ENCODE peak calls at places on chromosomes 2 and 18, in six cellular contexts. A, J, B, Y, N and M are unnamed samples.

GRCh38 chr2:140695163-140695562 is 1435.7 kb downstream of the LRP1B start:
- DNase-seq in N (no peak), J (peak; percentile 62), Y (no peak), B (peak; percentile 52), A (no peak), M (no peak)

GRCh38 chr2:134167015-134167414 is 86.9 kb upstream of the MGAT5 start:
- DNase-seq in Y (no peak), N (no peak), J (peak; percentile 70), A (no peak), B (no peak), M (no peak)

GRCh38 chr2:97957432-97958183 is 38.1 kb downstream of the TMEM131 start:
- DNase-seq in N (no peak), Y (no peak), B (no peak), J (peak; percentile 57), A (no peak), M (no peak)

GRCh38 chr18:8422391-8422790 is 186.8 kb upstream of the RAB12 start:
- DNase-seq in B (no peak), A (no peak), Y (no peak), J (no peak), N (no peak), M (no peak)

GRCh38 chr2:26988165-26988879 is 17.9 kb downstream of the MAPRE3 start:
- DNase-seq in Y (no peak), B (no peak), J (peak; percentile 86), A (no peak), N (no peak), M (no peak)

GRCh38 chr2:217489145-217489960 is 513.4 kb downstream of the TNS1 start:
- DNase-seq in J (no peak), Y (no peak), B (no peak), A (no peak), N (no peak), M (no peak)

GRCh38 chr2:429575-430254 is 141.8 kb upstream of the ALKAL2 start:
- DNase-seq in N (no peak), J (no peak), B (no peak), Y (no peak), A (no peak), M (no peak)

GRCh38 chr18:56068030-56068671 is 480.2 kb upstream of the TCF4 start:
- DNase-seq in B (no peak), N (no peak), J (peak; percentile 89), Y (no peak), A (no peak), M (no peak)

GRCh38 chr2:105757361-105757933 is 12.7 kb downstream of the NCK2 start:
- DNase-seq in A (no peak), N (no peak), B (no peak), J (no peak), Y (no peak), M (no peak)

GRCh38 chr18:48914581-48915251 is 36.0 kb downstream of the SMAD7 start:
- DNase-seq in A (no peak), N (no peak), B (no peak), Y (no peak), J (no peak), M (no peak)

GRCh38 chr2:64876137-64876647 is 113.0 kb upstream of the SLC1A4 start:
- DNase-seq in Y (no peak), A (no peak), N (no peak), B (peak; percentile 70), J (peak; percentile 71), M (peak; percentile 81)

GRCh38 chr2:199273043-199273647 is 184.6 kb downstream of the SATB2 start:
- DNase-seq in A (no peak), B (no peak), Y (no peak), J (peak; percentile 63), N (no peak), M (no peak)

GRCh38 chr18:3453540-3454364 is 3.8 kb downstream of the TGIF1 start:
- DNase-seq in A (no peak), B (peak; percentile 79), Y (no peak), N (no peak), J (peak; percentile 98), M (peak; percentile 50)

GRCh38 chr2:10369269-10370255 is 66.9 kb downstream of the HPCAL1 start:
- DNase-seq in B (no peak), A (no peak), J (no peak), N (peak; percentile 82), Y (peak; percentile 38), M (no peak)

GRCh38 chr2:50135841-50136240 is 896.1 kb downstream of the NRXN1 start:
- DNase-seq in B (no peak), A (no peak), N (no peak), Y (no peak), J (no peak), M (peak; percentile 61)

GRCh38 chr18:78561757-78562445 is 417.7 kb upstream of the SALL3 start:
- DNase-seq in Y (no peak), N (no peak), A (no peak), B (no peak), J (no peak), M (no peak)

GRCh38 chr18:77131652-77132368 is 773 bp downstream of the MBP start:
- DNase-seq in Y (peak; percentile 76), B (peak; percentile 64), J (no peak), A (no peak), N (no peak), M (peak; percentile 44)

GRCh38 chr2:5690718-5691658 is 1.2 kb upstream of the SOX11 start:
- DNase-seq in J (peak; percentile 66), A (no peak), N (no peak), B (no peak), Y (no peak), M (no peak)

GRCh38 chr2:224357098-224357901 is 44.6 kb downstream of the FAM124B start:
- DNase-seq in A (peak; percentile 40), B (peak; percentile 70), J (peak; percentile 60), Y (no peak), N (peak; percentile 41), M (peak; percentile 74)

GRCh38 chr2:767440-767839 is 90.2 kb upstream of the TMEM18 start:
- DNase-seq in B (no peak), J (no peak), N (no peak), Y (no peak), A (no peak), M (no peak)

GRCh38 chr2:69986691-69987090 is 25.3 kb upstream of the ASPRV1 start:
- DNase-seq in B (no peak), N (no peak), J (no peak), Y (no peak), A (no peak), M (no peak)

GRCh38 chr2:217993817-217994459 is 8.9 kb downstream of the TNS1 start:
- DNase-seq in N (peak; percentile 86), J (peak; percentile 45), B (peak; percentile 47), A (peak; percentile 36), Y (peak; percentile 84), M (peak; percentile 81)

GRCh38 chr2:190533968-190534309 is 583 bp downstream of the NEMP2 start:
- DNase-seq in N (peak; percentile 33), A (peak; percentile 36), Y (peak; percentile 25), J (no peak), B (no peak), M (no peak)

GRCh38 chr2:133293544-133294270 is 274.6 kb downstream of the NCKAP5 start:
- DNase-seq in Y (no peak), A (no peak), N (no peak), B (no peak), J (peak; percentile 82), M (no peak)

GRCh38 chr2:56448403-56448998 is 264.7 kb downstream of the CCDC85A start:
- DNase-seq in Y (no peak), B (no peak), J (no peak), A (no peak), N (no peak), M (no peak)

GRCh38 chr2:15116830-15117229 is 444.3 kb downstream of the NBAS start:
- DNase-seq in A (no peak), B (no peak), Y (no peak), J (no peak), N (no peak), M (no peak)

GRCh38 chr2:65232636-65233035 is 5.0 kb downstream of the ACTR2 start:
- DNase-seq in J (peak; percentile 77), N (no peak), Y (no peak), B (no peak), A (no peak), M (no peak)

GRCh38 chr2:43592443-43592842 is 3.4 kb downstream of the THADA start:
- DNase-seq in A (no peak), Y (no peak), J (no peak), N (no peak), B (peak; percentile 41), M (no peak)

GRCh38 chr18:41870817-41871216 is 84.2 kb upstream of the PIK3C3 start:
- DNase-seq in A (no peak), B (no peak), Y (no peak), N (no peak), J (peak; percentile 49), M (no peak)

GRCh38 chr2:23988371-23988770 is 21.5 kb upstream of the MFSD2B start:
- DNase-seq in N (no peak), B (peak; percentile 31), Y (no peak), J (peak; percentile 4), A (no peak), M (no peak)

GRCh38 chr2:24883946-24884345 is 36.1 kb downstream of the ADCY3 start:
- DNase-seq in A (no peak), N (no peak), B (no peak), J (peak; percentile 66), Y (no peak), M (no peak)

GRCh38 chr2:198309673-198310280 is 505.4 kb downstream of the PLCL1 start:
- DNase-seq in A (peak; percentile 44), Y (no peak), N (peak; percentile 10), J (peak; percentile 38), B (peak; percentile 74), M (peak; percentile 74)

GRCh38 chr18:74539289-74539688 is 5.0 kb downstream of the CNDP1 start:
- DNase-seq in N (no peak), A (no peak), B (no peak), Y (no peak), J (no peak), M (no peak)

GRCh38 chr2:239307921-239308620 is 92.7 kb downstream of the HDAC4 start:
- DNase-seq in A (no peak), B (no peak), J (no peak), Y (no peak), N (no peak), M (no peak)

GRCh38 chr2:85785027-85785822 is 31.4 kb downstream of the ATOH8 start:
- DNase-seq in J (peak; percentile 23), A (no peak), Y (peak; percentile 34), B (no peak), N (no peak), M (no peak)

GRCh38 chr2:222450021-222450420 is 25.7 kb downstream of the SGPP2 start:
- DNase-seq in B (no peak), A (no peak), N (no peak), Y (no peak), J (no peak), M (no peak)

GRCh38 chr2:58866946-58867345 is 625.8 kb upstream of the FANCL start:
- DNase-seq in Y (no peak), B (no peak), J (no peak), N (no peak), A (no peak), M (no peak)